ENCODE peak calls at places on chromosomes 11 and 22, in six cellular contexts. R, M, L, N, F and Q are unnamed samples.

GRCh38 chr22:27842236-27842993 is 40.9 kb upstream of the MN1 start:
- DNase-seq in R (no peak), M (no peak), L (no peak), N (no peak), F (no peak), Q (no peak)

GRCh38 chr22:41722496-41722895 is 23.2 kb downstream of the MEI1 start:
- DNase-seq in R (no peak), M (no peak), L (no peak), N (peak; percentile 3), F (no peak), Q (no peak)

GRCh38 chr22:31615481-31615840 is 46.6 kb downstream of the PISD start:
- DNase-seq in R (no peak), M (no peak), L (no peak), N (no peak), F (no peak), Q (no peak)

GRCh38 chr22:44706488-44706887 is 4.5 kb downstream of the PRR5 start:
- DNase-seq in R (no peak), M (no peak), L (no peak), N (no peak), F (no peak), Q (no peak)

GRCh38 chr11:134951305-134951700 is 539.3 kb upstream of the B3GAT1 start:
- DNase-seq in R (peak; percentile 88), M (peak; percentile 29), L (peak; percentile 71), N (peak; percentile 30), F (no peak), Q (no peak)

GRCh38 chr11:117823941-117824420 is 563 bp downstream of the FXYD2 start:
- DNase-seq in R (peak; percentile 28), M (no peak), L (peak; percentile 25), N (no peak), F (no peak), Q (no peak)

GRCh38 chr22:46563381-46564083 is 26.1 kb upstream of the CELSR1 start:
- DNase-seq in R (peak; percentile 67), M (no peak), L (no peak), N (peak; percentile 66), F (peak; percentile 42), Q (no peak)

GRCh38 chr11:3836903-3837302 is 3.9 kb downstream of the RHOG start:
- DNase-seq in R (no peak), M (no peak), L (no peak), N (no peak), F (no peak), Q (no peak)

GRCh38 chr22:22787805-22788459 is 99.7 kb upstream of the IGLL5 start:
- DNase-seq in R (peak; percentile 72), M (no peak), L (no peak), N (peak; percentile 60), F (peak; percentile 12), Q (no peak)

GRCh38 chr11:31199403-31199802 is 170.1 kb downstream of the DCDC1 start:
- DNase-seq in R (peak; percentile 8), M (no peak), L (peak; percentile 1), N (no peak), F (no peak), Q (peak; percentile 36)

GRCh38 chr22:21980547-21980946 is 2.0 kb downstream of the TOP3B start:
- DNase-seq in R (no peak), M (no peak), L (no peak), N (no peak), F (no peak), Q (no peak)

GRCh38 chr11:17508306-17508705 is 31.7 kb upstream of the ABCC8 start:
- DNase-seq in R (peak; percentile 14), M (no peak), L (no peak), N (no peak), F (no peak), Q (peak; percentile 56)

GRCh38 chr22:19559324-19559811 is 35.2 kb upstream of the CLDN5 start:
- DNase-seq in R (no peak), M (no peak), L (no peak), N (no peak), F (no peak), Q (no peak)

GRCh38 chr11:75233688-75234295 is 6.8 kb upstream of the TPBGL start:
- DNase-seq in R (peak; percentile 76), M (no peak), L (peak; percentile 41), N (peak; percentile 77), F (peak; percentile 37), Q (peak; percentile 10)

GRCh38 chr11:1382831-1383607 is 6.7 kb upstream of the BRSK2 start:
- DNase-seq in R (peak; percentile 65), M (no peak), L (peak; percentile 46), N (peak; percentile 66), F (peak; percentile 42), Q (no peak)

GRCh38 chr11:46916251-46916650 is 2.1 kb downstream of the LRP4 start:
- DNase-seq in R (no peak), M (no peak), L (no peak), N (no peak), F (no peak), Q (no peak)

GRCh38 chr22:37357471-37357870 is 69.8 kb downstream of the ELFN2 start:
- DNase-seq in R (no peak), M (peak; percentile 2), L (peak; percentile 14), N (no peak), F (no peak), Q (no peak)

GRCh38 chr11:6586434-6587359 is 16.7 kb downstream of the RRP8 start:
- DNase-seq in R (no peak), M (no peak), L (no peak), N (no peak), F (no peak), Q (no peak)

GRCh38 chr22:44816141-44816540 is 63.8 kb downstream of the ARHGAP8 start:
- DNase-seq in R (no peak), M (no peak), L (no peak), N (no peak), F (no peak), Q (no peak)

GRCh38 chr11:125214466-125215204 is 50.1 kb downstream of the PKNOX2 start:
- DNase-seq in R (peak; percentile 30), M (no peak), L (no peak), N (no peak), F (no peak), Q (no peak)

GRCh38 chr11:69551963-69552362 is 70.5 kb downstream of the LINC01488 start:
- DNase-seq in R (no peak), M (no peak), L (no peak), N (no peak), F (no peak), Q (no peak)

GRCh38 chr11:92340839-92341238 is 116.2 kb downstream of the FAT3 start:
- DNase-seq in R (peak; percentile 41), M (no peak), L (no peak), N (peak; percentile 25), F (peak; percentile 20), Q (no peak)

GRCh38 chr11:16785520-16786128 is 47.2 kb downstream of the C11orf58 start:
- DNase-seq in R (peak; percentile 89), M (no peak), L (peak; percentile 47), N (peak; percentile 71), F (peak; percentile 61), Q (no peak)

GRCh38 chr22:32079110-32080089 is 36.3 kb downstream of the SLC5A1 start:
- DNase-seq in R (peak; percentile 85), M (peak; percentile 40), L (peak; percentile 75), N (peak; percentile 77), F (peak; percentile 80), Q (peak; percentile 75)

GRCh38 chr11:67295846-67296245 is 6.7 kb downstream of the ANKRD13D start:
- DNase-seq in R (no peak), M (no peak), L (no peak), N (peak; percentile 22), F (no peak), Q (no peak)

GRCh38 chr11:119625206-119625988 is 103.6 kb downstream of the NECTIN1 start:
- DNase-seq in R (peak; percentile 16), M (no peak), L (no peak), N (no peak), F (no peak), Q (no peak)

GRCh38 chr11:96260067-96260511 is 82.9 kb downstream of the MAML2 start:
- DNase-seq in R (no peak), M (no peak), L (no peak), N (peak; percentile 32), F (no peak), Q (no peak)

GRCh38 chr11:64647019-64647805 is 56.2 kb downstream of the SLC22A12 start:
- DNase-seq in R (no peak), M (no peak), L (no peak), N (no peak), F (no peak), Q (no peak)

GRCh38 chr11:64648551-64648950 is 57.5 kb downstream of the SLC22A12 start:
- DNase-seq in R (no peak), M (no peak), L (no peak), N (no peak), F (no peak), Q (no peak)

GRCh38 chr11:64652586-64653387 is 61.8 kb downstream of the SLC22A12 start:
- DNase-seq in R (peak; percentile 81), M (no peak), L (peak; percentile 12), N (peak; percentile 93), F (peak; percentile 41), Q (no peak)

GRCh38 chr11:64650923-64651523 is 60.0 kb downstream of the SLC22A12 start:
- DNase-seq in R (peak; percentile 64), M (no peak), L (no peak), N (peak; percentile 40), F (no peak), Q (no peak)

DNA sequence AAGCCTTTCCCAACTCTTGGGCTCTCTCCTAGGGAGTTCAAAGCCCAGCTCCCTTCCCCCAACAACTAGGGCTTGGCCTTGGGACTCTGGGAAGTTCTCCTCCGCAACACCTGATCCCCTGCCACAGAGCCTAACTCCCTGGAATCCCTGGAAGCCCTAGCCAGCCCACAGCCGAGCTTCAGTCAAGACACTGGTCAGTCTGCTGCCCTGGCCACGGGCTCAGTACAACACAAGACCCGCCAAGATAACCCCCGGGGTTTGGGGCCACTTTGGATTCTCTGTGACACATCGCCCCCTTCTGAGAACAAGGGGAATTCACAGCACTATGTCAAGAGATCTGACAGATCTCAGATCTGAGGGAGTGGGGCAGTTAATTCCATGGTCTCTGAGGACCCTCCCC is 58.3 kb downstream of the SLC22A12 start:
- DNase-seq in R (peak; percentile 48), M (no peak), L (no peak), N (peak; percentile 30), F (peak; percentile 9), Q (no peak)
- TF ChIP-seq CTCF in R (peak; percentile 75), M (peak; percentile 7), L (peak; percentile 25), N (peak; percentile 84), F (peak; percentile 68), Q (peak; percentile 76)

GRCh38 chr11:126304457-126305072 is 705 bp downstream of the DCPS start:
- DNase-seq in R (no peak), M (no peak), L (no peak), N (no peak), F (no peak), Q (no peak)
- TF ChIP-seq CTCF in R (no peak), M (no peak), L (no peak), N (no peak), F (no peak), Q (no peak)

GRCh38 chr22:29524440-29525191 is 28.9 kb downstream of the THOC5 start:
- DNase-seq in R (peak; percentile 61), M (no peak), L (peak; percentile 6), N (peak; percentile 26), F (peak; percentile 13), Q (no peak)
- TF ChIP-seq CTCF in R (peak; percentile 73), M (peak; percentile 49), L (peak; percentile 31), N (peak; percentile 55), F (peak; percentile 44), Q (peak; percentile 60)

DNA sequence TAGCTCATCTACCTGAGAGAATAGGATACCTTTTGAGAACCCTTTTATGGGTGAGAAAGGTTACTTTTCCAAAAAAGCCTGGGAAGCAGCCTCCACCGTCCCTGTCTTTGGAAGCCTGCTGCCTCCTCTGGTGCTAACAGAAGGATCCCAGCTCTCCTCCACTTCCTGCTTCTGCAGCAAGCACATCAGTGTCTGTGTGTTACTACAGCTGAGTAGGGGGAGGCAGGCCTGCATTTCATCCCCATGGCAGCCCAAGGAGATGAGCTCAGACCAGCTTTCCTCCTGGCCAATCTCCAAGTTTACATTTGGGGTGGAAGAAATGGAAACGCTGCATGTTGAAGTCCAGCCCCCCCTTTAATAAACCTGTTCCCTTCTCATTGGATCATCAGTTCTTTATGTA is 7.4 kb upstream of the CCDC34 start:
- DNase-seq in R (no peak), M (no peak), L (no peak), N (no peak), F (no peak), Q (no peak)
- TF ChIP-seq CTCF in R (no peak), M (no peak), L (no peak), N (no peak), F (no peak), Q (no peak)